ENCODE peak calls at places on chromosomes 1 and 21, in five cellular contexts. E, R, V, B and Q are unnamed samples.

GRCh38 chr1:97797403-97798183 is 123.2 kb downstream of the DPYD start:
- DNase-seq in R (no peak), B (no peak), E (no peak), V (no peak), Q (peak)

GRCh38 chr1:18351735-18352134 is 129.0 kb upstream of the KLHDC7A start:
- DNase-seq in E (no peak), B (peak), V (no peak), R (no peak), Q (no peak)

GRCh38 chr1:31522556-31522845 is 53.8 kb upstream of the TINAGL1 start:
- DNase-seq in V (peak), B (no peak), E (no peak), R (no peak), Q (no peak)

GRCh38 chr1:237875291-237875690 is 15.4 kb downstream of the ZP4 start:
- DNase-seq in E (no peak), R (no peak), B (no peak), V (no peak), Q (peak)

GRCh38 chr1:34721241-34721640 is 33.6 kb upstream of the GJB5 start:
- DNase-seq in V (no peak), B (no peak), R (no peak), E (no peak), Q (no peak)

GRCh38 chr1:203672354-203672753 is 45.7 kb downstream of the ATP2B4 start:
- DNase-seq in E (no peak), R (no peak), V (no peak), B (no peak), Q (peak)

GRCh38 chr1:27536767-27537166 is 46.8 kb upstream of the WASF2 start:
- DNase-seq in E (no peak), V (no peak), R (peak), B (peak), Q (peak)

GRCh38 chr1:186165303-186165702 is 209.8 kb downstream of the TPR start:
- DNase-seq in E (no peak), V (no peak), B (no peak), R (no peak), Q (no peak)

GRCh38 chr1:36083635-36084501 is at the start of gene TEKT2:
- DNase-seq in E (no peak), B (peak), R (peak), V (no peak), Q (peak)

GRCh38 chr1:77168358-77168757 is 50.9 kb downstream of the PIGK start:
- DNase-seq in R (no peak), B (no peak), V (no peak), E (no peak), Q (no peak)

DNA sequence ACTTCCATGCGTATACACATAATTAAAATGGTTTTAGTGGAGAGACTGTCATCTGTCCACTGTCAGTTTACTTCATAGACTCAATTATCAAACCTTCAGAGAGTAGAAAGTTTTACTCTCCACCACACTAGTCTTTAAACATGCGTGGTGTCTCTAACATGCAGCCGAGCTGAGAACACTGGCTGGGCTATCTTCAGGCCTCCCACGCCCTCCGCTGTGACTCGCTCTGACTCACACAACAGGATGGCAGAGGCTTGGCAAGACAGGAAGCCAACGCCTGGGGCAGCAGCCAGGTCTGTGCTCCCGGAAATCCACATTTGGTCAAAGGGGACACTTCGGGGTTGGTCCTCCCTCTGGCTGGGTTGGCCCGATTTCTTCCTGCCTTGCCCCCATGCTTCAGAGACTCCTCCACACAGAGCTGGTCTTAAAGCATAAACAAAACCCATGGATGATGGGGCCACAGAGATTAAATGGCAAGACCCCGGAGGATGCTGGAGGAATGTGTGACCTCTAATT is 22.7 kb upstream of the IFNGR2 start:
- DNase-seq in R (no peak), E (peak), B (peak), V (peak), Q (peak)
- H2BK5ac ChIP-seq in R (no peak), E (no peak), B (no peak), V (no peak), Q (no peak)

GRCh38 chr1:52033190-52034049 is at the start of gene KTI12:
- DNase-seq in E (peak), B (peak), R (peak), V (peak), Q (peak)
- H3K23ac ChIP-seq in E (no peak), B (no peak), R (peak), V (no peak), Q (peak)

DNA sequence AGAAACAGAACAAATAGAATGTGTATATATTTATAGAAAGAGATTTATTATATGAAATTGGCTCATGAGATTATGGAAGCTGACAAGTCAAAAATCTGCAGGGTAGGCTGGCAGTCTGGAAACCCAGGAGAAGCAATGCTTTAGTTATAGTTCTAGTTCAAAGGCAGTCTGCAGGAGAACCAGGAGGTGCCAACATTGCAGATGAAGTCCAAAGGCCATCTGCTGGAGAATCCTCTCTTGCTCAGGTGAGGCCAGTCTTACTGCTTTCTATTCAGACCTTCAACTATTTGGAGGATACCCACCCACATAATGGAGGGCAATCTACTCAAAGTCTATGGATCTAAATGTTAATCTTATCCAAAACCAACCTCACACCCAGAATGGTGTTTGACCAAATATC is 75.9 kb upstream of the MRPS6 start:
- DNase-seq in E (no peak), B (no peak), R (no peak), V (no peak), Q (no peak)
- H2BK12ac ChIP-seq in E (no peak), B (no peak), R (no peak), V (no peak), Q (no peak)

DNA sequence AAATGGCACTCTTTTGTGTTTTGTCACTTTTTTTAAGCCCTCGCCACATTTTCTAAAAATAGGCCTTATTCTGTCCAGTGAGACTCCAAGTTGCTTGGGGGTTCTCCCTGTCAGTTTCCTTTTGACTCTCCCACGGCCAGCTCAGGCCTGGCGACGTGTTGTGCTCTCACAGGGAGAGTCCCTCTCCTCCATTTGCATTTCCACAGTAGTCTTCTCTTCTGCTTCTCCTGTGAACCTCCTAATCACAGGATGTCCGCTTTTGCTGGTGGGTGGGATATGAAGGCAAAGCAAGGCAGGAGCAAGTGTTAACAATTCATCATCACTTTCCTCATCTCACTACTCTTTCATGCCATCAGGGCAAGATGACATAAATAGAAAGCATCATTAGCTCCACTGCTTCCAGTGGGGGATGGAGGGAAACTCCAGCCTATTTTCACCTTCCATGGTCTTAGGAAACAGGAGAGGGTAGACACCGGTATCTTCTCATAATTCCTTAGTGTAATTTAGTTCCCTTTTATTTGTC is 99.8 kb downstream of the INTS7 start:
- DNase-seq in E (no peak), V (no peak), R (no peak), B (no peak), Q (no peak)
- H2BK5ac ChIP-seq in E (no peak), V (no peak), R (no peak), B (no peak), Q (no peak)

GRCh38 chr1:23825076-23825761 is at the start of gene HMGCL:
- DNase-seq in E (no peak), R (peak), B (peak), V (peak), Q (peak)
- H3K23ac ChIP-seq in E (no peak), R (peak), B (no peak), V (peak), Q (no peak)

GRCh38 chr1:43442756-43443155 is 11.0 kb downstream of the HYI start:
- DNase-seq in R (no peak), E (no peak), V (no peak), B (peak), Q (no peak)

GRCh38 chr1:43445618-43446387 is 7.9 kb downstream of the HYI start:
- DNase-seq in E (no peak), B (peak), R (no peak), V (no peak), Q (no peak)

GRCh38 chr1:43443197-43443946 is 10.4 kb downstream of the HYI start:
- DNase-seq in V (no peak), B (no peak), E (no peak), R (no peak), Q (no peak)

GRCh38 chr1:43444827-43445225 is 8.9 kb downstream of the HYI start:
- DNase-seq in V (no peak), B (peak), E (no peak), R (peak), Q (peak)

GRCh38 chr1:43444151-43444826 is 9.4 kb downstream of the HYI start:
- DNase-seq in B (peak), V (no peak), E (no peak), R (no peak), Q (no peak)
- H2BK12ac ChIP-seq in B (no peak), V (no peak), E (no peak), R (no peak), Q (no peak)